ENCODE peak calls at places on chromosomes 6 and 20, in five cellular contexts. S, M, A, W and Y are unnamed samples. For H3K9me3, the result is how much of the 10 kb centered on the place peaks cover.

GRCh38 chr6:44667668-44668390 is 280.3 kb downstream of the CDC5L start:
- DNase-seq in S (no peak), M (peak), A (no peak), W (no peak), Y (peak)

GRCh38 chr6:106000935-106001334 is 85.2 kb upstream of the PRDM1 start:
- DNase-seq in S (no peak), M (no peak), A (no peak), W (no peak), Y (no peak)

GRCh38 chr20:46411637-46412036 is 5.2 kb upstream of the ELMO2 start:
- DNase-seq in S (no peak), M (peak), A (no peak), W (no peak), Y (no peak)

GRCh38 chr20:34377072-34377847 is 14.2 kb downstream of the ITCH start:
- DNase-seq in S (no peak), M (no peak), A (no peak), W (no peak), Y (no peak)

GRCh38 chr20:62129731-62130531 is 7.7 kb downstream of the LSM14B start:
- DNase-seq in S (no peak), M (no peak), A (no peak), W (no peak), Y (peak)

GRCh38 chr6:22952076-22952475 is 382.7 kb downstream of the HDGFL1 start:
- DNase-seq in S (peak), M (no peak), A (no peak), W (no peak), Y (no peak)

GRCh38 chr6:129140571-129140970 is 257.6 kb downstream of the LAMA2 start:
- DNase-seq in S (peak), M (no peak), A (no peak), W (no peak), Y (no peak)

GRCh38 chr6:157092736-157093135 is 230.6 kb downstream of the TMEM242 start:
- DNase-seq in S (no peak), M (no peak), A (no peak), W (no peak), Y (no peak)

GRCh38 chr20:20489623-20490341 is 121.9 kb downstream of the INSM1 start:
- DNase-seq in S (peak), M (no peak), A (no peak), W (no peak), Y (no peak)

GRCh38 chr6:149246691-149247384 is 70.7 kb upstream of the TAB2 start:
- DNase-seq in S (no peak), M (no peak), A (no peak), W (no peak), Y (peak)

GRCh38 chr20:19991826-19992225 is 25.3 kb upstream of the NAA20 start:
- DNase-seq in S (peak), M (no peak), A (no peak), W (no peak), Y (no peak)

GRCh38 chr6:32685603-32686002 is 19.1 kb upstream of the HLA-DQB1 start:
- DNase-seq in S (peak), M (no peak), A (peak), W (peak), Y (peak)

GRCh38 chr20:25247100-25247665 is 702 bp upstream of the PYGB start:
- DNase-seq in S (peak), M (peak), A (peak), W (peak), Y (peak)

GRCh38 chr20:4714818-4715217 is 6.9 kb upstream of the PRND start:
- DNase-seq in S (no peak), M (no peak), A (peak), W (no peak), Y (no peak)

GRCh38 chr6:84348801-84349200 is 121.4 kb upstream of the CEP162 start:
- DNase-seq in S (no peak), M (no peak), A (no peak), W (no peak), Y (no peak)

GRCh38 chr6:40474937-40475336 is 112.2 kb downstream of the LRFN2 start:
- DNase-seq in S (no peak), M (no peak), A (no peak), W (no peak), Y (no peak)

GRCh38 chr6:125357515-125358256 is 55.9 kb upstream of the HDDC2 start:
- DNase-seq in S (no peak), M (no peak), A (no peak), W (peak), Y (no peak)

GRCh38 chr20:62860924-62861691 is 514 bp downstream of the TCFL5 start:
- DNase-seq in S (no peak), M (no peak), A (no peak), W (peak), Y (peak)

GRCh38 chr6:84027340-84028183 is 6.0 kb upstream of the MRAP2 start:
- DNase-seq in S (peak), M (no peak), A (peak), W (no peak), Y (no peak)

DNA sequence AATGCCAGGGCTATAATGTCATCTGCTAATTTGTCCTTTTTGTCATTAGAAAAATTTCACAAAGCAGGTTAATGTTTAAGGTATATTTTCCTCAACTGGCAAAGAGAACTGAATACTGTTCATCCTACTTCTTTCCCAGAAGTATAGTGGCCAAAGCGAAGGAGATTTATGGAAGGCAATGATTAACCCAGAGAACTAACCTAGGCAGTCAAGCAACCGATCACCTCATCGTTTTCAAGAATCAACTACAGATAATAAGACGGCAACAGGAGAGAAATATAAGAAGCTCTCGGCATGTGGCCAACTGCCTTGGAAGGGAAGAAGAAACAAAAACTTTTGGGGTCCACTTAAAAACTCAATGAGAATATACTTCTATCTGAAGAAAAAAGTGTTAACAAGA is 38.2 kb downstream of the REV3L start:
- DNase-seq in S (no peak), M (no peak), A (no peak), W (no peak), Y (no peak)
- H3K9me3 ChIP-seq in S (under half), M (under half), A (under half), W (under half), Y (under half)

GRCh38 chr6:108168026-108168463 is 2.2 kb downstream of the NR2E1 start:
- DNase-seq in S (no peak), M (no peak), A (no peak), W (no peak), Y (no peak)

GRCh38 chr6:108167449-108167903 is 1.7 kb downstream of the NR2E1 start:
- DNase-seq in S (no peak), M (no peak), A (no peak), W (no peak), Y (no peak)

GRCh38 chr6:108168980-108169800 is 3.4 kb downstream of the NR2E1 start:
- DNase-seq in S (no peak), M (no peak), A (no peak), W (no peak), Y (no peak)

GRCh38 chr6:108169801-108170606 is 4.2 kb downstream of the NR2E1 start:
- DNase-seq in S (no peak), M (no peak), A (no peak), W (no peak), Y (no peak)

DNA sequence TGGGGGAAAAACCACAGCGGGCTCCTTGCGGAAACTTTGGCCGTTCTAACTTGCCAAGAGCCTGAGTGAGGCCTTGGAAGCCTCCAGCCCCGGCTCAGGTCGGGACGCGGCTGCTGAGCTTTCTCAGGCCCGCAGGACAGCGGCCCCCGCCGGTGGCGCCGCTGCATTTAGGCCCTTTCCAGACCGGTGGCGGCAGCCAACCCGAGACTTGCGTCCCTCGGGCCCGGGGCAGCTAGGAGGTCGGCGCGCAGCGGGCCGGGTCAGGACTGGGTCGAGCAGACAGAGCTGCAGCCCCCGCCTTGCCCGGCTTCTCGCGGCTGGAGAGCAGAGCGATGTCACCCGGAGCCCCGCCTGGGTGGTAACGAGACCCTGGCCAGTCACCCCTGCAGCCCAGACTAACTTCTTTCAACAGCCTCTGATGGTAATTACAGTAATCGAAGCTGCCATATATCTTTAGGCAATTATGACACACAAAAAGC is 2.7 kb downstream of the NR2E1 start:
- DNase-seq in S (no peak), M (peak), A (no peak), W (no peak), Y (no peak)
- TF ChIP-seq CTCF in S (no peak), M (peak), A (no peak), W (no peak), Y (no peak)

GRCh38 chr6:7087066-7087465 is 20.7 kb upstream of the RREB1 start:
- DNase-seq in S (peak), M (no peak), A (no peak), W (peak), Y (no peak)

GRCh38 chr6:7085911-7086310 is 21.9 kb upstream of the RREB1 start:
- DNase-seq in S (no peak), M (no peak), A (no peak), W (peak), Y (no peak)

GRCh38 chr6:7088076-7088742 is 19.6 kb upstream of the RREB1 start:
- DNase-seq in S (no peak), M (no peak), A (no peak), W (peak), Y (no peak)

GRCh38 chr6:7087491-7087979 is 20.2 kb upstream of the RREB1 start:
- DNase-seq in S (no peak), M (no peak), A (no peak), W (peak), Y (no peak)

DNA sequence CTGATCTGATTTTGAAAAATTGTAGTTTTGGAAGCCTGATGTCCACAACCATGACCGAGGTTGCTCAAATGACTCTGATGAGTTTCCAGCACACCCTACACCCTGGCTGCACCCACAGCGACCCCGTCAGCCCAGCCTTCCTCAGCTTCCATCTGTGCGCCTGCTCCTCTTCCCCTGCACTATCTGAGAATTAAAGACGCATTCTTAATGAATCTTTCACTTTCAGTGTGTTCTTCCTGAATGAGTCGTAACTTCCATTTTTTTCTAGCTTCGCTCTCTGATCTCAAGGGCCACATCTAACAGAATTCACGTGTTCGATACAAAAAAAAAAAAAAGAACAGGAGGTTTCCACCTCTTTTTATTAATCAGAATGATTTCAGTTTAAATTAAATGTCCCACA is 21.3 kb upstream of the RREB1 start:
- DNase-seq in S (peak), M (no peak), A (no peak), W (peak), Y (no peak)
- H2AFZ ChIP-seq in S (peak), M (no peak), A (peak), W (peak), Y (peak)

GRCh38 chr6:141552463-141552862 is 580.3 kb upstream of the GJE1 start:
- DNase-seq in S (peak), M (peak), A (peak), W (no peak), Y (peak)

GRCh38 chr6:141552031-141552430 is 580.7 kb upstream of the GJE1 start:
- DNase-seq in S (no peak), M (no peak), A (no peak), W (no peak), Y (no peak)

GRCh38 chr6:141548969-141549368 is 583.8 kb upstream of the GJE1 start:
- DNase-seq in S (no peak), M (peak), A (peak), W (no peak), Y (no peak)

GRCh38 chr6:141550471-141550870 is 582.3 kb upstream of the GJE1 start:
- DNase-seq in S (peak), M (no peak), A (no peak), W (no peak), Y (no peak)

GRCh38 chr6:141551318-141551717 is 581.4 kb upstream of the GJE1 start:
- DNase-seq in S (no peak), M (no peak), A (no peak), W (no peak), Y (no peak)
- H3K9me3 ChIP-seq in S (under half), M (under half), A (under half), W (under half), Y (under half)

GRCh38 chr6:38586992-38587391 is 52.7 kb downstream of the BTBD9 start:
- DNase-seq in S (no peak), M (no peak), A (no peak), W (no peak), Y (no peak)

GRCh38 chr6:38588631-38589366 is 50.9 kb downstream of the BTBD9 start:
- DNase-seq in S (peak), M (peak), A (peak), W (no peak), Y (no peak)

GRCh38 chr6:38583523-38583922 is 56.2 kb downstream of the BTBD9 start:
- DNase-seq in S (no peak), M (no peak), A (no peak), W (no peak), Y (no peak)

GRCh38 chr6:38587766-38588362 is 51.9 kb downstream of the BTBD9 start:
- DNase-seq in S (peak), M (no peak), A (no peak), W (no peak), Y (no peak)

GRCh38 chr6:38584731-38585130 is 55.0 kb downstream of the BTBD9 start:
- DNase-seq in S (no peak), M (no peak), A (no peak), W (no peak), Y (no peak)
- TF ChIP-seq CTCF in S (no peak), M (no peak), A (no peak), W (no peak), Y (no peak)

DNA sequence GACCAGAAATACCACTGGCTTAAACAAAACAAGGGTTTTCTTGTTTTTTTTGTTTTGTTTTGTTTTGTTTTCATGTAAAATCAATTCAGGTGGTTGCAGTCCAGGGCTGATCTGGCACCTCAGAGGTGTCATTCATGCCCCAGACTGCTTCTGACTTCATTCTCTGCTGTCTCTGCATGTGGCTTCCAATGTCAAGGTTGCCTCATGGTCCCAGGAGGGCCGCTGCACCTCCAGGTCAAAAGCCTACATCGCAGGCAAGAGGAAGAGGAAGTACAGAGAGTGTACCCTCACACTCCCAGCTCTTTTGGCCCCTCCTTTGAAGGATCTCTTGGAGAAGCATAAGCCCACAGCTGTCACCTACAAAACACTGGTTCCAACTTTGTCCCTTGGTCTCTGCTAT is 1.4 kb upstream of the BTN3A1 start:
- DNase-seq in S (no peak), M (no peak), A (no peak), W (peak), Y (peak)
- H2AFZ ChIP-seq in S (peak), M (peak), A (no peak), W (peak), Y (peak)

GRCh38 chr20:41604002-41604401 is 14.2 kb downstream of the CHD6 start:
- DNase-seq in S (no peak), M (no peak), A (no peak), W (no peak), Y (no peak)

GRCh38 chr20:41601742-41602141 is 16.4 kb downstream of the CHD6 start:
- DNase-seq in S (no peak), M (no peak), A (no peak), W (no peak), Y (no peak)

GRCh38 chr20:41598719-41599118 is 19.5 kb downstream of the CHD6 start:
- DNase-seq in S (no peak), M (no peak), A (no peak), W (no peak), Y (no peak)

GRCh38 chr20:41599699-41600104 is 18.5 kb downstream of the CHD6 start:
- DNase-seq in S (no peak), M (no peak), A (no peak), W (no peak), Y (peak)

GRCh38 chr20:41600926-41601631 is 17.1 kb downstream of the CHD6 start:
- DNase-seq in S (no peak), M (no peak), A (no peak), W (no peak), Y (no peak)
- H3K9me3 ChIP-seq in S (under half), M (half or more), A (under half), W (half or more), Y (half or more)

GRCh38 chr20:36593347-36593746 is 12.2 kb upstream of the RAB5IF start:
- DNase-seq in S (no peak), M (no peak), A (no peak), W (no peak), Y (no peak)

GRCh38 chr20:36591281-36591680 is 14.3 kb upstream of the RAB5IF start:
- DNase-seq in S (no peak), M (no peak), A (no peak), W (no peak), Y (no peak)

GRCh38 chr20:36587388-36588136 is 14.2 kb downstream of the TGIF2 start:
- DNase-seq in S (no peak), M (no peak), A (no peak), W (no peak), Y (no peak)

DNA sequence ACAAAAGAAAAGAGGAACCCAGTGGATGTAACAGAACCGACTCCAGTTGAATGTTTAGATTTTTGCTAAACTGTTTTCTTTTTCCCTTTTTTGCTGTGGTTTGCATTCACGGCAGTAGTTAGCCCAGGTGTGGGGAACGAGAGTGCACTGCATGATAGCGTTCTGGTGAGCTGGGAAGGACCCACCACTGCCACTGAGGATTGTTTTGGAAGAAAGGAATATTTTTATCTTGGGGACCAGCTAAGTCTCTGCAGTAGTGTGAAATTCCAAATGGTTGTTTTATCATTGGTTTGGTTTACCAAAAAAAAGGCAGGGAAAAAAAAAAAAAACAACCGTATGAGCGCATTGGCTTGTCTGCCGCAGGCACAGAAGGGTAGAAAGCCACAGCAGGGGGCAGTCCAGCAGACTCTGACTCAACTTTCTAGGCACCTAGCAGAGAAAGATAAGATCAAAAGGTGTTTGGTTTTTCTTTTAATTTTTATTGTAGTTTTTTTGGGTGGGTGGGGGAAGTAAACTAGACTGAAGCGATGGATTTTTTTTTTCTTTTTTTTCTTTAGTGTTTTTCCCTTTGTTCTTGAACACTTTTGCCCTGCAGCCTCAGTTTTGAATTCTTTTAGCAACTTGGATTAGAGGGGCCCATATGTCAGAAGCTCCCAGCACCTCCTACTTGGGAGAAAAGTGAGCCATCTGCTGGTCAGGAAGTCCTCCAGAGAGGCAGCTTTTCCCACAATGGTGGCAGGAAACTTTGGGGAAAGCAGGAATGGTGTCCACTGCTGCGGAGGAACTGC is 13.5 kb upstream of the RAB5IF start:
- DNase-seq in S (peak), M (peak), A (peak), W (peak), Y (no peak)
- TF ChIP-seq CTCF in S (peak), M (peak), A (no peak), W (peak), Y (peak)